ENCODE peak calls at places on chromosomes 16 and 17, in ten cellular contexts. G, C, V, J, B, R, F, H, S and A are unnamed samples. For H3K4me1, the result is how much of the 10 kb centered on the place peaks cover.

GRCh38 chr17:66673668-66674276 is 161.1 kb upstream of the CACNG5 start:
- DNase-seq in G (no peak), C (peak), V (peak), J (peak), B (no peak), R (no peak), F (peak), H (no peak), S (peak), A (no peak)

GRCh38 chr17:52762794-52763167 is 604.3 kb upstream of the CA10 start:
- DNase-seq in G (no peak), C (no peak), V (no peak), J (no peak), B (no peak), R (no peak), F (no peak), H (no peak), S (no peak), A (no peak)

GRCh38 chr17:71975998-71976649 is 144.7 kb upstream of the SOX9 start:
- DNase-seq in G (peak), C (no peak), V (peak), J (peak), B (no peak), R (peak), F (peak), H (no peak), S (peak), A (no peak)

GRCh38 chr16:50448981-50449380 is 80.2 kb upstream of the BRD7 start:
- DNase-seq in G (no peak), C (no peak), V (no peak), J (no peak), B (no peak), R (no peak), F (no peak), H (no peak), S (no peak), A (no peak)

GRCh38 chr17:45270828-45271418 is 9.0 kb upstream of the SPATA32 start:
- DNase-seq in G (no peak), C (peak), V (peak), J (no peak), B (no peak), R (no peak), F (no peak), H (peak), S (no peak), A (peak)

GRCh38 chr16:65817066-65817465 is 549.4 kb upstream of the CDH5 start:
- DNase-seq in G (no peak), C (no peak), V (no peak), J (no peak), B (no peak), R (no peak), F (no peak), H (no peak), S (no peak), A (no peak)

GRCh38 chr17:67401106-67401505 is 24.0 kb downstream of the PITPNC1 start:
- DNase-seq in G (no peak), C (no peak), V (no peak), J (no peak), B (no peak), R (no peak), F (no peak), H (no peak), S (no peak), A (no peak)

GRCh38 chr17:16377804-16378400 is 3.0 kb upstream of the UBB start:
- DNase-seq in G (no peak), C (no peak), V (peak), J (peak), B (no peak), R (no peak), F (no peak), H (no peak), S (peak), A (no peak)

GRCh38 chr17:69913241-69914015 is 161.6 kb upstream of the KCNJ16 start:
- DNase-seq in G (no peak), C (no peak), V (peak), J (no peak), B (no peak), R (no peak), F (no peak), H (no peak), S (no peak), A (no peak)

GRCh38 chr16:72434159-72434558 is 262.2 kb upstream of the PMFBP1 start:
- DNase-seq in G (no peak), C (no peak), V (peak), J (peak), B (no peak), R (no peak), F (no peak), H (no peak), S (peak), A (no peak)

GRCh38 chr17:73430848-73431247 is 119.0 kb upstream of the CDC42EP4 start:
- DNase-seq in G (no peak), C (no peak), V (peak), J (no peak), B (no peak), R (no peak), F (peak), H (no peak), S (no peak), A (no peak)

GRCh38 chr16:10964891-10965326 is 20.5 kb downstream of the CLEC16A start:
- DNase-seq in G (no peak), C (no peak), V (no peak), J (no peak), B (no peak), R (no peak), F (no peak), H (no peak), S (no peak), A (no peak)

GRCh38 chr16:70730944-70731343 is 45.1 kb upstream of the MTSS2 start:
- DNase-seq in G (no peak), C (no peak), V (no peak), J (no peak), B (no peak), R (peak), F (no peak), H (no peak), S (no peak), A (no peak)

GRCh38 chr17:82019905-82020873 is 2.5 kb downstream of the CENPX start:
- DNase-seq in G (no peak), C (peak), V (peak), J (peak), B (no peak), R (peak), F (peak), H (peak), S (no peak), A (peak)

GRCh38 chr16:3661922-3662321 is 7.4 kb downstream of the DNASE1 start:
- DNase-seq in G (no peak), C (no peak), V (no peak), J (no peak), B (no peak), R (no peak), F (no peak), H (no peak), S (no peak), A (no peak)

GRCh38 chr17:30840775-30841174 is 9.0 kb downstream of the ATAD5 start:
- DNase-seq in G (no peak), C (no peak), V (no peak), J (no peak), B (no peak), R (no peak), F (no peak), H (no peak), S (no peak), A (peak)

GRCh38 chr17:44223574-44224046 is 4.1 kb upstream of the UBTF start:
- DNase-seq in G (peak), C (no peak), V (peak), J (no peak), B (no peak), R (no peak), F (peak), H (no peak), S (peak), A (no peak)

GRCh38 chr16:55630774-55631173 is 25.0 kb upstream of the SLC6A2 start:
- DNase-seq in G (no peak), C (no peak), V (no peak), J (no peak), B (no peak), R (no peak), F (no peak), H (no peak), S (no peak), A (no peak)

GRCh38 chr17:75693500-75694481 is 26.7 kb downstream of the SAP30BP start:
- DNase-seq in G (peak), C (no peak), V (peak), J (peak), B (no peak), R (peak), F (peak), H (no peak), S (peak), A (peak)

GRCh38 chr17:49399995-49400394 is 14.7 kb downstream of the PHB1 start:
- DNase-seq in G (no peak), C (no peak), V (no peak), J (no peak), B (no peak), R (no peak), F (no peak), H (no peak), S (no peak), A (no peak)

GRCh38 chr17:1906622-1907021 is 76.8 kb downstream of the RPA1 start:
- DNase-seq in G (no peak), C (no peak), V (peak), J (no peak), B (no peak), R (no peak), F (no peak), H (no peak), S (no peak), A (no peak)

GRCh38 chr16:19681637-19682036 is 36.4 kb downstream of the KNOP1 start:
- DNase-seq in G (no peak), C (no peak), V (no peak), J (no peak), B (no peak), R (no peak), F (no peak), H (no peak), S (no peak), A (no peak)

GRCh38 chr17:43932923-43933322 is 9.4 kb downstream of the PPY start:
- DNase-seq in G (no peak), C (no peak), V (no peak), J (no peak), B (no peak), R (no peak), F (no peak), H (no peak), S (no peak), A (no peak)

GRCh38 chr16:23365602-23366240 is 63.6 kb downstream of the SCNN1B start:
- DNase-seq in G (no peak), C (no peak), V (no peak), J (peak), B (no peak), R (no peak), F (no peak), H (no peak), S (no peak), A (no peak)

GRCh38 chr16:49876716-49877129 is 20.8 kb upstream of the ZNF423 start:
- DNase-seq in G (peak), C (no peak), V (peak), J (peak), B (no peak), R (peak), F (peak), H (no peak), S (no peak), A (peak)

GRCh38 chr16:88003316-88003715 is 52.1 kb downstream of the BANP start:
- DNase-seq in G (no peak), C (no peak), V (no peak), J (no peak), B (no peak), R (no peak), F (no peak), H (no peak), S (no peak), A (no peak)

GRCh38 chr16:50573947-50574751 is 26.0 kb downstream of the NKD1 start:
- DNase-seq in G (peak), C (no peak), V (no peak), J (no peak), B (no peak), R (no peak), F (no peak), H (no peak), S (no peak), A (no peak)

GRCh38 chr17:70323269-70323668 is 153.9 kb downstream of the KCNJ2 start:
- DNase-seq in G (no peak), C (no peak), V (no peak), J (no peak), B (no peak), R (no peak), F (no peak), H (no peak), S (no peak), A (no peak)

GRCh38 chr16:57938936-57939871 is 31.7 kb downstream of the CNGB1 start:
- DNase-seq in G (peak), C (no peak), V (peak), J (peak), B (no peak), R (peak), F (no peak), H (no peak), S (peak), A (peak)

GRCh38 chr17:65892912-65893377 is 299.0 kb downstream of the CEP112 start:
- DNase-seq in G (no peak), C (no peak), V (peak), J (no peak), B (no peak), R (no peak), F (no peak), H (no peak), S (no peak), A (no peak)

GRCh38 chr17:35577826-35578194 is 561 bp downstream of the PEX12 start:
- DNase-seq in G (no peak), C (no peak), V (peak), J (no peak), B (no peak), R (no peak), F (no peak), H (no peak), S (peak), A (no peak)

GRCh38 chr17:27384721-27385120 is 71.5 kb upstream of the KSR1 start:
- DNase-seq in G (no peak), C (no peak), V (peak), J (no peak), B (no peak), R (no peak), F (no peak), H (no peak), S (peak), A (no peak)

GRCh38 chr16:57462209-57462977 is at the start of gene POLR2C:
- DNase-seq in G (peak), C (peak), V (peak), J (peak), B (peak), R (peak), F (peak), H (peak), S (peak), A (peak)

GRCh38 chr17:9150407-9151090 is 129.2 kb downstream of the NTN1 start:
- DNase-seq in G (no peak), C (no peak), V (peak), J (no peak), B (no peak), R (no peak), F (no peak), H (no peak), S (no peak), A (no peak)

GRCh38 chr17:31754239-31754945 is 104.7 kb downstream of the COPRS start:
- DNase-seq in G (no peak), C (no peak), V (peak), J (peak), B (no peak), R (no peak), F (no peak), H (no peak), S (peak), A (no peak)

GRCh38 chr17:4474093-4474492 is 24.6 kb upstream of the SPNS2 start:
- DNase-seq in G (no peak), C (no peak), V (no peak), J (no peak), B (no peak), R (peak), F (no peak), H (no peak), S (no peak), A (no peak)

GRCh38 chr17:40339068-40339699 is 25.4 kb downstream of the GJD3 start:
- DNase-seq in G (no peak), C (no peak), V (no peak), J (no peak), B (no peak), R (no peak), F (no peak), H (no peak), S (no peak), A (no peak)

GRCh38 chr16:23286131-23286532 is 16.0 kb upstream of the SCNN1B start:
- DNase-seq in G (no peak), C (no peak), V (peak), J (no peak), B (no peak), R (no peak), F (no peak), H (no peak), S (peak), A (no peak)

GRCh38 chr17:41917192-41917591 is 1.6 kb downstream of the ACLY start:
- DNase-seq in G (no peak), C (no peak), V (peak), J (peak), B (no peak), R (no peak), F (no peak), H (no peak), S (peak), A (no peak)
- H3K4me1 ChIP-seq in G (under half), C (under half), V (under half), J (half or more), B (half or more), R (half or more), F (under half), H (under half), S (under half), A (under half)

DNA sequence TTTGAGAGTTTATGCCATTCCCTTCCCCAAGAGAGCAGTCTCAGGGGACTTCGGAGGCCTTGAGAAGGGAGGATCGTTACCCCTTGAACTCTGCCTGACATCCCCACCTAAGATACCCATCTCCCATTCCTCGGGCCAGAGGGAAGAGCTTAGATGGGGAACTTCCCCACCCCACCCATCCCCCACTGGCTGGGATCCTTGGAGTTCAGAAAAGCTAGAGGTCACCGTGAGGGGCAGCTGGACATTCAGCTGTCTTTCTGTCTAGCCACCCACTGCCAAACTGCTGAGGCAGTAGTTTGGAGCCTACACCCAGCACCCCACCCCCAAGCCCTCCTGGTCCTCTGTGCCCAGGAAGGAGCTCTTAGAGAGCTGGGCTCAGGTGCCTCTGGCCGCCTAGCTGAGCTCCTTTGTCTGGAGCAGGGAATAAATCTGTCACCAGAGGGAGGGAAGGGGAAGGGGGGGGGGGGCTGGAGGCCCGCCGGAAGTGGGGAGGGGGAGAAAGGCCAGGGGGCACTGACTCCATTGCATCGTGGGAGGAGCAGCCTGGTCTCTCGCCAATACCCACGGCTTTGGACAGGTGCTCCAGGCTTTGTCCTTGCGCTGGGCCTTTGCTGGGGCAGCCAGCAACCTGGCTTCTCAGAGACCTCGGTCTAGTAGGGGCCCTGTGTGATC is 1.0 kb downstream of the HSD11B2 start:
- DNase-seq in G (no peak), C (no peak), V (no peak), J (no peak), B (no peak), R (no peak), F (no peak), H (no peak), S (no peak), A (no peak)
- H3K4me3 ChIP-seq in G (peak), C (peak), V (no peak), J (peak), B (peak), R (peak), F (no peak), H (peak), S (no peak), A (peak)

GRCh38 chr16:4931381-4931780 is 5.6 kb downstream of the PPL start:
- DNase-seq in G (no peak), C (no peak), V (no peak), J (no peak), B (no peak), R (no peak), F (no peak), H (no peak), S (no peak), A (no peak)
- H3K27ac ChIP-seq in G (no peak), C (no peak), V (no peak), J (no peak), B (peak), R (no peak), F (no peak), H (no peak), S (no peak), A (no peak)

DNA sequence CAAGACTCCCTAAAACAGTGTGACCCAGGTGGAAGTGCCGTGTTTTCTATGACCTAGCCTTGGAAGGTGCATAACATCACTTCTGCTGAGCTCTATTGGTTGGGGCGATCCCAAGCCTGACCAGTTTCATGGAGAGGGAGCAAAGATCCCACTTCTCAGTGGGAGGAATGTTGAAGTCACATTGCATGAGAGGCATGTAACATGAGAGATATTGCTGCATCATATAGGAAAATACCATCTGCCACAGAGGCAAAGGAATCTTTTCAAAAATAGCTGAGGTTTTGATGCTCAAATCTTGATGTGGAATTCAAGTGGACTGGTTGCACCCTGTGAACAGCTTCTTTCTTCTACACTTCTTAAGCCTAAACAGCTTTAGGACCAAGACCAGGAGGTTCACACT is 56.4 kb upstream of the NLRP1 start:
- DNase-seq in G (no peak), C (no peak), V (no peak), J (no peak), B (no peak), R (no peak), F (no peak), H (no peak), S (no peak), A (no peak)
- H3K4me1 ChIP-seq in G (under half), C (under half), V (under half), J (under half), B (under half), R (under half), F (under half), H (under half), S (under half), A (under half)

GRCh38 chr16:67977005-67977404 is 3.3 kb downstream of the DPEP3 start:
- DNase-seq in G (no peak), C (no peak), V (no peak), J (no peak), B (no peak), R (no peak), F (no peak), H (no peak), S (no peak), A (no peak)
- H3K4me3 ChIP-seq in G (no peak), C (no peak), V (no peak), J (no peak), B (no peak), R (no peak), F (no peak), H (no peak), S (no peak), A (no peak)

GRCh38 chr16:1157639-1158455 is 4.9 kb downstream of the CACNA1H start:
- DNase-seq in G (no peak), C (no peak), V (no peak), J (no peak), B (no peak), R (peak), F (no peak), H (no peak), S (no peak), A (no peak)
- H3K27ac ChIP-seq in G (peak), C (no peak), V (no peak), J (no peak), B (peak), R (peak), F (no peak), H (no peak), S (no peak), A (peak)